ENCODE peak calls at places on chromosomes 6 and 20, in six cellular contexts. S is stomach, R is GM12878, Q is ovary, Z is A549, X is suprapubic skin. T is an unnamed sample.

GRCh38 chr6:33771342-33772113 is 17.4 kb downstream of the LEMD2 start:
- DNase-seq in S (peak; percentile 77), R (no peak), Q (peak; percentile 79), Z (peak; percentile 69), X (no peak), T (peak; percentile 60)

GRCh38 chr6:84625510-84625909 is 138.9 kb downstream of the TBX18 start:
- DNase-seq in S (no peak), R (no peak), Q (no peak), Z (no peak), X (no peak), T (no peak)

GRCh38 chr20:19456600-19457390 is 244.4 kb downstream of the SLC24A3 start:
- DNase-seq in S (no peak), R (no peak), Q (no peak), Z (no peak), X (no peak), T (no peak)

GRCh38 chr20:37096415-37097039 is 730 bp upstream of the RBL1 start:
- DNase-seq in S (no peak), R (no peak), Q (no peak), Z (no peak), X (no peak), T (no peak)

GRCh38 chr20:32132911-32133549 is 23.5 kb downstream of the TM9SF4 start:
- DNase-seq in S (no peak), R (peak; percentile 58), Q (no peak), Z (no peak), X (peak; percentile 16), T (no peak)

GRCh38 chr6:47057830-47058540 is 15.9 kb upstream of the ADGRF1 start:
- DNase-seq in S (no peak), R (no peak), Q (no peak), Z (peak; percentile 46), X (no peak), T (no peak)

GRCh38 chr20:8361008-8361652 is 229.1 kb downstream of the PLCB1 start:
- DNase-seq in S (no peak), R (peak; percentile 17), Q (no peak), Z (peak; percentile 7), X (no peak), T (peak; percentile 7)

GRCh38 chr6:105321728-105322127 is 81.2 kb downstream of the PREP start:
- DNase-seq in S (no peak), R (no peak), Q (no peak), Z (no peak), X (no peak), T (no peak)

GRCh38 chr6:125095501-125096301 is 57.9 kb upstream of the TPD52L1 start:
- DNase-seq in S (no peak), R (no peak), Q (no peak), Z (no peak), X (no peak), T (no peak)

GRCh38 chr20:39913274-39913673 is 775.8 kb downstream of the MAFB start:
- DNase-seq in S (no peak), R (no peak), Q (no peak), Z (no peak), X (no peak), T (no peak)

GRCh38 chr6:159169193-159169555 is at the start of gene FNDC1:
- DNase-seq in S (no peak), R (no peak), Q (no peak), Z (peak; percentile 2), X (no peak), T (no peak)

GRCh38 chr20:21559305-21559704 is 45.4 kb upstream of the NKX2-2 start:
- DNase-seq in S (no peak), R (peak; percentile 48), Q (no peak), Z (no peak), X (no peak), T (no peak)

GRCh38 chr6:89977808-89978748 is 83.8 kb downstream of the GJA10 start:
- DNase-seq in S (no peak), R (no peak), Q (no peak), Z (no peak), X (no peak), T (no peak)

GRCh38 chr6:117909638-117910037 is 2.6 kb downstream of the SLC35F1 start:
- DNase-seq in S (no peak), R (no peak), Q (no peak), Z (no peak), X (no peak), T (no peak)

GRCh38 chr6:117907600-117908245 is 659 bp downstream of the SLC35F1 start:
- DNase-seq in S (no peak), R (no peak), Q (no peak), Z (no peak), X (no peak), T (no peak)

GRCh38 chr6:117906454-117906904 is 585 bp upstream of the SLC35F1 start:
- DNase-seq in S (no peak), R (peak; percentile 8), Q (no peak), Z (no peak), X (no peak), T (no peak)

GRCh38 chr6:117908246-117909107 is 1.4 kb downstream of the SLC35F1 start:
- DNase-seq in S (no peak), R (no peak), Q (no peak), Z (no peak), X (no peak), T (no peak)

GRCh38 chr6:117906905-117907599 is at the start of gene SLC35F1:
- DNase-seq in S (peak; percentile 40), R (no peak), Q (no peak), Z (peak; percentile 6), X (no peak), T (no peak)
- TF ChIP-seq CTCF in S (no peak), R (peak; percentile 31), Q (no peak), Z (peak; percentile 52), X (no peak), T (peak; percentile 64)

DNA sequence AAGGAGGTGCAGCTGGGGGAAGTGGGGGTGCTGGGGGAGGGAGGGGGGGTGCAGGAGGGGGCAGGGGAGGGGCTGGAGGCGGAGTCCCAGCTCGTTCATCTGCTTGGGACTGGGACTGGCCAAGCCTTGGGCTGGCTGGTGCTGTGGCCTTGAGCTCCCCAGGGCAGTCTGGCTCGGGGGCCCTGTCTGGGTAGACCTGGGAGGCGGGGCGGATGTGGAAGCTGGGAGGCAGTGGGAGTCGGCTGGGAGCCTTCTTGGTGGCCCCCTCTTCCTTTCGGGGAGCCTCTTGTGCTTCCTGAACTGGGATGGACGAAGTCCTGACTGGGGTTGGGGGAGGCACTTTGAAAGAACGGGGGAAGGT is 35.8 kb downstream of the C6orf132 start:
- DNase-seq in S (no peak), R (no peak), Q (no peak), Z (no peak), X (no peak), T (no peak)
- TF ChIP-seq EP300 in S (no peak), R (no peak), Q (no peak), Z (no peak), X (no peak), T (no peak)

DNA sequence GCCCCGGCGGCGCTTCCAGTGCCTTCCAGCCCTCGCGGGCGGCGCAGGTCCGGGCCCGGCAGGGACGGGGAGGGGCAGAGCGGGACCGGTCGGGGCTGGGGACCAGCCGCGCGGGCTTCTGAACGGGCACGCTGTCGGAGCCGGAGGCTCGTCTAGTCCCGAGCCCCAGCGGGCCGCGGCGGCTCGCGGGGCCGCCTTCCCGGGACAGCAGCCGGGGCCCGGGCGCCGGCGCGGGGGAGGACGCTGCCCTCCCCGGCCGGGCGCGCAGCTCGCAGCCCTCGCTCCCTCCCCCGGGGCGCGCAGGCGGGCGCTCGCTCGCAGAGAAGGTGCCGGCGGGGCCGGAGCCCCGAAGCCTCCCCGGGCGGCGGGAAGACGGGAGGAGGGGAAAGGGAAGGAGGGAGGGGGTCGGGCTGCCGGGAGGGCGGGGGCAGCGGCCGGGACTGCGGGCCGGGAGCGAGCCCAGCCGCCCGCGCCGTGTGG is 696 bp upstream of the SIRPA start:
- DNase-seq in S (peak; percentile 62), R (no peak), Q (peak; percentile 64), Z (no peak), X (no peak), T (no peak)
- TF ChIP-seq CTCF in S (no peak), R (no peak), Q (no peak), Z (no peak), X (no peak), T (no peak)

DNA sequence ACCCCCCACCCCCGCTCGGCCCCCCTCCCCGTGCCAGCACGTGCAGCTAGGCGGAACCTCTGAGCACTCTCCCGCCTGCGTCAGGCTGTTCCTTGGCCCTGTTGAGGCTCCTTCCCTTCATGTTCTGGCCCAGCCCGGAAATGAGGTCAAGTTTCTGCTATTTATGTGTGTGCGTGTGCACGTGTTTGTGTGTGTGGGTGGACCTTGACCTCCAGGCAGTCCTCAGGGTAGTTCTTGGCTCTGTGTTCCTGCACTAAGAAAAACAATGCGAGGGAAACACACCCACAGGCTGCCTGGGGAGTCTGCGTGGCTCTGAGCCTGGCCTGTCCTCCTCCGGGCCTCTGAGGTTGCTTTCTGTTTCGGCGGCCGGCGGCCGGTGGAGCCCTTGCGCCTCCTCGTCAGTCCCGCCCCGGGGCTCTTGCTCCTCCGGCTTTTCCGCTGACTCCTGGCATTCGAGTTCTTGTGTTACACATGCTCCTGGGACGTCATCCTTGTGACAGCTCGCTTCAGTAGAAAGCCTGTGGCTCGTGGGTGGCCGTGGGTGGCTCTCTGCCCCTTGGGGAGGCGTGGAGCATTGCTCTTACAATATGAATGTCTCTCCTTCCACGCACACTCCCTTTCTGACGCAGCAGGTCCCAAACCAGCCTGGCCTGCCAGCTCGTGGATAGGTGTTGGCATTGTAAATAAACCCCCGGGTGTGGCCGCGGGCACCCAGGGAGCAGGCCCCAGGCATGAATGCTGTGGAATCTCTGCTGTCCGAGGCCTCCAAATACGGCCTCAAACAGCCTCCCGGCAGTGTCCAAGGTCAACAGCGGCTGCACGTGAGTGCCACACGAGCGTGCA is 10.0 kb downstream of the SLCO4A1 start:
- DNase-seq in S (peak; percentile 93), R (peak; percentile 85), Q (peak; percentile 95), Z (peak; percentile 88), X (peak; percentile 97), T (peak; percentile 92)
- TF ChIP-seq EP300 in S (peak; percentile 89), R (peak; percentile 81), Q (peak; percentile 97), Z (no peak), X (peak; percentile 72), T (peak; percentile 100)

GRCh38 chr6:149860834-149861602 is 3.1 kb downstream of the LRP11 start:
- DNase-seq in S (no peak), R (no peak), Q (no peak), Z (no peak), X (no peak), T (no peak)
- TF ChIP-seq CTCF in S (no peak), R (no peak), Q (no peak), Z (peak; percentile 12), X (no peak), T (no peak)

DNA sequence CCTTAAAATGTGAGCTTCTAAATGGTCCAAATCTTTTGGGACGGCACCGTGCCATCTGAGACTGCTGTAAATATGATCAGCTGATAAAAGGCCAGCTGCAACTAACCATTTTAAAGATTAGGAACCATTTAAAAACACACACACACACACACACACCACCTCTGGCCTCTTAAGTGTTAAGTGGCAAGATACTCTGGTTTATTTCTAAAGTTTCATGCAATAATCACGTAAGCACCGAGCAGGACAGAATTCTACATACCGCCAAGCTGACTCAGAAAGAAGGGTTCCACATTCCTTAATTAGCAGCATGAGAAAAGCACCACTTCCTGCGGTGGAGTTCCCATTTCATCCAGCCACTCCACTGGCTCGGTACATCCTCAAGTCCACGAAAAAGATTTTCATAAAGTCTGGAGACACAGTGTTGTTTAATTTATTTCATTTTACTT is 17.8 kb upstream of the ZNF217 start:
- DNase-seq in S (peak; percentile 25), R (peak; percentile 82), Q (peak; percentile 50), Z (peak; percentile 90), X (no peak), T (no peak)
- TF ChIP-seq EP300 in S (no peak), R (peak; percentile 80), Q (no peak), Z (no peak), X (no peak), T (no peak)

T was measured in tibial nerve.